ENCODE peak calls at places on chromosomes 5 and 9, in four cellular contexts. M, Y, S and E are unnamed samples.
A peak's percentile ranks its signal among the peaks of the same experiment; 100 is the strongest.

GRCh38 chr9:16871358-16872151 is 1.1 kb upstream of the BNC2 start:
- DNase-seq in M (peak; percentile 86), Y (peak; percentile 66), S (peak; percentile 55), E (no peak)

GRCh38 chr5:60522299-60522915 is 177.6 kb downstream of the DEPDC1B start:
- DNase-seq in M (peak; percentile 19), Y (no peak), S (no peak), E (no peak)

GRCh38 chr5:78574731-78575161 is 73.8 kb downstream of the LHFPL2 start:
- DNase-seq in M (no peak), Y (no peak), S (no peak), E (no peak)

GRCh38 chr9:87675906-87676515 is 49.9 kb upstream of the CTSL start:
- DNase-seq in M (no peak), Y (no peak), S (no peak), E (no peak)

GRCh38 chr5:31563216-31563615 is 31.1 kb downstream of the C5orf22 start:
- DNase-seq in M (no peak), Y (no peak), S (no peak), E (no peak)

GRCh38 chr5:141637266-141637692 is 482 bp downstream of the RELL2 start:
- DNase-seq in M (no peak), Y (no peak), S (no peak), E (no peak)

GRCh38 chr9:370081-370480 is 155.4 kb downstream of the DOCK8 start:
- DNase-seq in M (no peak), Y (no peak), S (no peak), E (no peak)

GRCh38 chr5:180860887-180861822 is at the start of gene ZFP62:
- DNase-seq in M (peak; percentile 89), Y (peak; percentile 86), S (peak; percentile 91), E (peak; percentile 75)

GRCh38 chr9:68883224-68883623 is 130.7 kb downstream of the PRKACG start:
- DNase-seq in M (no peak), Y (no peak), S (no peak), E (no peak)

GRCh38 chr9:72947987-72948465 is 4.8 kb downstream of the ALDH1A1 start:
- DNase-seq in M (no peak), Y (no peak), S (no peak), E (no peak)

GRCh38 chr5:116923344-116923743 is 348.7 kb upstream of the SEMA6A start:
- DNase-seq in M (no peak), Y (no peak), S (no peak), E (no peak)

GRCh38 chr9:4137234-4137633 is 162.6 kb downstream of the GLIS3 start:
- DNase-seq in M (peak; percentile 93), Y (no peak), S (no peak), E (peak; percentile 93)

GRCh38 chr5:7000316-7000715 is 287.1 kb downstream of the TENT4A start:
- DNase-seq in M (no peak), Y (no peak), S (no peak), E (no peak)

GRCh38 chr9:112268421-112268820 is 65.0 kb downstream of the PTBP3 start:
- DNase-seq in M (no peak), Y (no peak), S (no peak), E (no peak)

GRCh38 chr9:75047506-75047905 is 19.4 kb upstream of the CARNMT1 start:
- DNase-seq in M (no peak), Y (no peak), S (no peak), E (no peak)

GRCh38 chr9:73357607-73358006 is 205.9 kb downstream of the ANXA1 start:
- DNase-seq in M (no peak), Y (no peak), S (no peak), E (no peak)

GRCh38 chr9:73180373-73180772 is 28.7 kb downstream of the ANXA1 start:
- DNase-seq in M (peak; percentile 50), Y (no peak), S (no peak), E (peak; percentile 40)

GRCh38 chr9:94135222-94135621 is 51.0 kb downstream of the PTPDC1 start:
- DNase-seq in M (peak; percentile 93), Y (peak; percentile 65), S (no peak), E (peak; percentile 77)

GRCh38 chr5:148829734-148830133 is 3.3 kb downstream of the ADRB2 start:
- DNase-seq in M (no peak), Y (no peak), S (no peak), E (no peak)

GRCh38 chr9:69554945-69555344 is 117.2 kb downstream of the APBA1 start:
- DNase-seq in M (peak; percentile 78), Y (no peak), S (no peak), E (no peak)

GRCh38 chr5:170269579-170269978 is 28.0 kb downstream of the LCP2 start:
- DNase-seq in M (no peak), Y (peak; percentile 41), S (no peak), E (no peak)

GRCh38 chr5:140561753-140562523 is 2.5 kb downstream of the APBB3 start:
- DNase-seq in M (no peak), Y (no peak), S (no peak), E (no peak)

GRCh38 chr9:69319324-69320040 is 5.5 kb upstream of the ENTREP1 start:
- DNase-seq in M (no peak), Y (no peak), S (no peak), E (no peak)

GRCh38 chr5:10355071-10355889 is 1.8 kb downstream of the MARCHF6 start:
- DNase-seq in M (peak; percentile 42), Y (no peak), S (no peak), E (no peak)

GRCh38 chr9:137365552-137366444 is 57.2 kb downstream of the EXD3 start:
- DNase-seq in M (no peak), Y (no peak), S (peak; percentile 2), E (no peak)

GRCh38 chr5:122730037-122730436 is 44.8 kb upstream of the SNX2 start:
- DNase-seq in M (no peak), Y (no peak), S (no peak), E (no peak)

GRCh38 chr5:115324021-115324420 is 27.6 kb upstream of the CCDC112 start:
- DNase-seq in M (no peak), Y (no peak), S (no peak), E (no peak)

GRCh38 chr5:168305281-168305680 is 13.8 kb downstream of the WWC1 start:
- DNase-seq in M (no peak), Y (no peak), S (no peak), E (no peak)

GRCh38 chr9:124932355-124932754 is 8.5 kb downstream of the GOLGA1 start:
- DNase-seq in M (no peak), Y (no peak), S (no peak), E (no peak)

GRCh38 chr5:52655163-52655562 is 132.6 kb upstream of the ITGA1 start:
- DNase-seq in M (no peak), Y (no peak), S (no peak), E (no peak)

GRCh38 chr5:86971034-86971511 is 296.6 kb upstream of the RASA1 start:
- DNase-seq in M (peak; percentile 7), Y (no peak), S (no peak), E (no peak)

GRCh38 chr9:32879335-32879734 is 96.0 kb downstream of the TMEM215 start:
- DNase-seq in M (no peak), Y (no peak), S (no peak), E (no peak)

GRCh38 chr9:99244300-99245260 is 22.5 kb downstream of the SEC61B start:
- DNase-seq in M (no peak), Y (no peak), S (no peak), E (no peak)

GRCh38 chr5:41869739-41870620 is at the start of gene OXCT1:
- DNase-seq in M (peak; percentile 85), Y (peak; percentile 76), S (peak; percentile 75), E (peak; percentile 55)

GRCh38 chr5:68450245-68450852 is 234.8 kb downstream of the PIK3R1 start:
- DNase-seq in M (no peak), Y (no peak), S (no peak), E (no peak)

GRCh38 chr9:79165006-79165405 is 406.8 kb upstream of the TLE4 start:
- DNase-seq in M (peak; percentile 38), Y (no peak), S (no peak), E (no peak)

GRCh38 chr5:180779985-180780610 is 22.5 kb downstream of the MGAT1 start:
- DNase-seq in M (no peak), Y (no peak), S (no peak), E (no peak)

GRCh38 chr5:67246108-67246507 is 49.5 kb upstream of the CD180 start:
- DNase-seq in M (peak; percentile 74), Y (no peak), S (peak; percentile 30), E (peak; percentile 92)

DNA sequence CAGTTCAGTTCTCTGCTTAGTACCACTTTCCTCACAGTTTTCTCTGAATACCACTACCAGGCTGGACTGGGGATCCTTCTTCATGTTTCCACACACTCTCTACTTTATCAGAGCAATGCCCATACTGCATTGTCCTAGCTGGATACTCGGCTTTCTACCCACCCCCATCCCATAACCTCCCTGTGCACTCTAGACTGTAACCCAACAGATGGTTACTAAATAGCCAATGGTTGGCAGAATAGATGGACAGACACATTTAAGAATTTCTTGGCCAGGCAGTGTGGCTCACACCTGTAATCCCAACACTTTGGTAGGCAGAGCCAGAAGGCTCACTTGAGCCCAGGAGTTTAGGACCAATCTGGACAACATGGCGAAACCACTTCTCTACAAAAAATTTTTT is 22.8 kb downstream of the CDK5RAP2 start:
- DNase-seq in M (no peak), Y (no peak), S (no peak), E (no peak)
- H3K4me3 ChIP-seq in M (no peak overlapping the region), Y (no peak overlapping the region), S (no peak overlapping the region), E (no peak overlapping the region)

GRCh38 chr5:28896949-28897348 is 1858.6 kb upstream of the CDH9 start:
- DNase-seq in M (no peak), Y (no peak), S (no peak), E (peak; percentile 8)
- TF ChIP-seq CTCF in M (no peak), Y (no peak), S (no peak), E (no peak)

DNA sequence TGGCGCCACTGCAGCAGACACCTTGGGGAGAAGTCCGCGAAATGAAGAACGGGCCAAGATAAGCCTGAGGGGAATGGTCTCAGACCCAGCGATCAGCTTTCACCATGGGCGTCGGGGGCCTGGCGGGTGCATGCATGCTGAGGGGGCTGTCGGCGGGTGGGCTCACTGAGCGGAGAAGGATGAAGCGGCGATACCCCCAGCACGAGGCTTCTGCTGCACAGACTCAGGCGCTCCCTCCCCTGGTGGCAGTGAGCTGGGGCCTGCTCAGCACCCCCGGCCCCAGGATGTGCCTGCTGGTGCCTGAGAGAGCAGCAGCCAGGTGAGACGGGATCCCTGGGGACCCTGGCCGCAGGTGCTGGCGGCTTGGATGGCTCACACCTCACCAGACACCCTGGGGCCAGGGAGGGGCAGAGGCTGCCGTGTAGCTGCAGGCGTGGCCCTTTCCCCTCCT is 31.2 kb downstream of the CEP72 start:
- DNase-seq in M (no peak), Y (no peak), S (no peak), E (no peak)
- H3K4me3 ChIP-seq in M (no peak overlapping the region), Y (no peak overlapping the region), S (no peak overlapping the region), E (no peak overlapping the region)

DNA sequence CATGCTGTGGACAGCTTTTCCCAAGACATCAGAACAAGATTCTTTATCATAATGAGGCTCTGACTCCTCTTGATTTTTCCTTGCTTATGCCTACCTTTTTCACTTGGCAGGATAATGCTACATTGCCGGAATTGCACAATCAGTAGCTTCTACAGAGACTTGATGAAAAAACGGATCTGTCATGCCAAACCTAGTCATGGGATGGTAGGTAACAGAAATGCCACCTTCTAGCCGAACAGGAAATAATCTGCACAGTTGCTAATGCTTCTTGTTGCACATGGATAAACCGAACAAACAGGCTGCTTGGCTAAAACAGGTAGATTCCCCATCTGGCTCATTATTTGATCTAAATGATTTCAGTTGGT is 47.3 kb downstream of the RAPGEF1 start:
- DNase-seq in M (no peak), Y (no peak), S (no peak), E (no peak)
- TF ChIP-seq CTCF in M (no peak), Y (no peak), S (no peak), E (no peak)